ENCODE peak calls at places on chromosomes 1 and 21, in five cellular contexts. V, P, B, U and K are unnamed samples.

GRCh38 chr1:235527196-235527814 is 23.1 kb upstream of the B3GALNT2 start:
- DNase-seq in V (no peak), P (peak; percentile 39), B (no peak), U (no peak), K (no peak)

GRCh38 chr21:42258150-42258884 is 39.4 kb downstream of the ABCG1 start:
- DNase-seq in V (peak; percentile 66), P (peak; percentile 45), B (peak; percentile 30), U (peak; percentile 78), K (no peak)

GRCh38 chr21:45992311-45993209 is 11.0 kb downstream of the COL6A1 start:
- DNase-seq in V (peak; percentile 35), P (peak; percentile 67), B (no peak), U (peak; percentile 65), K (no peak)

GRCh38 chr1:1593834-1594601 is 5.9 kb downstream of the FNDC10 start:
- DNase-seq in V (no peak), P (no peak), B (no peak), U (no peak), K (no peak)

GRCh38 chr1:24952413-24952841 is 22.4 kb upstream of the RUNX3 start:
- DNase-seq in V (no peak), P (no peak), B (no peak), U (no peak), K (no peak)

GRCh38 chr1:162081316-162081715 is 11.8 kb downstream of the NOS1AP start:
- DNase-seq in V (no peak), P (no peak), B (no peak), U (no peak), K (peak; percentile 90)

GRCh38 chr1:65431111-65431705 is 10.7 kb downstream of the LEPR start:
- DNase-seq in V (no peak), P (peak; percentile 65), B (no peak), U (no peak), K (no peak)

GRCh38 chr1:108502624-108503023 is 52.5 kb downstream of the NBPF6 start:
- DNase-seq in V (no peak), P (peak; percentile 77), B (no peak), U (no peak), K (no peak)

GRCh38 chr1:98467122-98467521 is 194.4 kb upstream of the SNX7 start:
- DNase-seq in V (no peak), P (no peak), B (no peak), U (no peak), K (no peak)

GRCh38 chr1:200184196-200184595 is 156.7 kb downstream of the NR5A2 start:
- DNase-seq in V (peak; percentile 83), P (peak; percentile 90), B (peak; percentile 43), U (peak; percentile 87), K (peak; percentile 84)

GRCh38 chr1:44283524-44284173 is 70.4 kb downstream of the DMAP1 start:
- DNase-seq in V (no peak), P (no peak), B (no peak), U (no peak), K (no peak)

DNA sequence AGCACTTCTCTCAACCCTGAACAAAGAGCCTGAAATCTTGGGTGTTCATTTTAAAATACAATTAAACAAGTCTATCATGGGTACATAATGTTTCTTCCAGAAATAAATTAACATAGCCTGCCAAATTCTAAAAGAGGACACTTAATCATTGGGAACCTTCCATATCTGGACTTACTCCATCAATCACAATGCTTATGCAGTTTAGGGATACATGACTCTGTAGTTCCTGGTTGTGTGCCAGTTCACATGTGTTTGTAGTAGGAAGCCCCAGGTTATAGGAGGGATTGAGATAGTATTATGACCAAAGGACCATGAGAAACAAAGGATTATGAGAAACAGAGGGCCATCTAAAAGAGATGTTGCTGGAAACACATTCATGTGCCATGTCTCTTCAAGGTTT is 19.1 kb upstream of the DAB1 start:
- DNase-seq in V (no peak), P (no peak), B (no peak), U (no peak), K (no peak)
- H3K4me3 ChIP-seq in V (no peak overlapping the region), P (no peak overlapping the region), B (no peak overlapping the region), U (no peak overlapping the region), K (no peak overlapping the region)

GRCh38 chr1:201739492-201740085 is 89.4 kb upstream of the IPO9 start:
- DNase-seq in V (peak; percentile 46), P (peak; percentile 31), B (peak; percentile 39), U (peak; percentile 81), K (no peak)
- H3K4me3 ChIP-seq in V (peak overlapping the region; percentile 61), P (peak overlapping the region; percentile 64), B (peak overlapping the region; percentile 64), U (peak overlapping the region; percentile 98), K (peak overlapping the region; percentile 90)

GRCh38 chr1:212283741-212284140 is 1.5 kb upstream of the PPP2R5A start:
- DNase-seq in V (no peak), P (no peak), B (no peak), U (no peak), K (no peak)
- H3K4me3 ChIP-seq in V (peak overlapping the region; percentile 96), P (no peak overlapping the region), B (no peak overlapping the region), U (no peak overlapping the region), K (peak overlapping the region; percentile 85)

GRCh38 chr1:110964400-110964903 is 730 bp upstream of the LRIF1 start:
- DNase-seq in V (no peak), P (no peak), B (no peak), U (no peak), K (no peak)
- H3K4me3 ChIP-seq in V (peak overlapping the region; percentile 83), P (peak overlapping the region; percentile 89), B (peak overlapping the region; percentile 53), U (peak overlapping the region; percentile 73), K (peak overlapping the region; percentile 77)